ENCODE peak calls at places on chromosomes 4 and X, in seven cellular contexts. A, T, Z, C, G, N and M are unnamed samples.

GRCh38 chr4:106676173-106676921 is 307.8 kb upstream of the GIMD1 start:
- DNase-seq in A (no peak), T (no peak), Z (no peak), C (no peak), G (no peak), N (no peak), M (no peak)

GRCh38 chrX:13780868-13781427 is 35.9 kb downstream of the GPM6B start:
- DNase-seq in A (no peak), T (no peak), Z (no peak), C (no peak), G (no peak), N (no peak), M (no peak)

GRCh38 chrX:49316085-49316484 is 5.8 kb upstream of the GAGE12J start:
- DNase-seq in A (no peak), T (no peak), Z (no peak), C (no peak), G (no peak), N (no peak), M (no peak)

GRCh38 chr4:83320548-83320947 is 14.1 kb downstream of the HPSE start:
- DNase-seq in A (no peak), T (no peak), Z (peak; percentile 55), C (peak; percentile 78), G (peak; percentile 28), N (no peak), M (peak; percentile 90)

GRCh38 chrX:32530802-32531403 is 680.4 kb downstream of the DMD start:
- DNase-seq in A (no peak), T (no peak), Z (no peak), C (no peak), G (no peak), N (peak; percentile 7), M (no peak)

GRCh38 chr4:181479145-181479544 is 764.1 kb upstream of the TENM3 start:
- DNase-seq in A (no peak), T (no peak), Z (no peak), C (no peak), G (no peak), N (no peak), M (no peak)

GRCh38 chr4:118307619-118308018 is 45.2 kb downstream of the PRSS12 start:
- DNase-seq in A (no peak), T (no peak), Z (no peak), C (no peak), G (no peak), N (no peak), M (no peak)

GRCh38 chrX:150038356-150038755 is 100.1 kb upstream of the EOLA2 start:
- DNase-seq in A (no peak), T (no peak), Z (no peak), C (no peak), G (no peak), N (no peak), M (no peak)

GRCh38 chr4:77310931-77311330 is 153.9 kb downstream of the CCNG2 start:
- DNase-seq in A (no peak), T (no peak), Z (no peak), C (no peak), G (no peak), N (no peak), M (no peak)

GRCh38 chr4:95181446-95182306 is 367.1 kb downstream of the UNC5C start:
- DNase-seq in A (no peak), T (no peak), Z (peak; percentile 27), C (no peak), G (no peak), N (no peak), M (no peak)

GRCh38 chr4:65845169-65845568 is 174.9 kb upstream of the EPHA5 start:
- DNase-seq in A (no peak), T (no peak), Z (no peak), C (no peak), G (no peak), N (no peak), M (no peak)

GRCh38 chr4:181301735-181302380 is 941.3 kb upstream of the TENM3 start:
- DNase-seq in A (peak; percentile 41), T (peak; percentile 10), Z (no peak), C (no peak), G (peak; percentile 59), N (peak; percentile 5), M (no peak)

GRCh38 chr4:155376387-155377268 is at the start of gene MAP9:
- DNase-seq in A (no peak), T (peak; percentile 88), Z (peak; percentile 91), C (peak; percentile 93), G (peak; percentile 84), N (peak; percentile 86), M (peak; percentile 97)

GRCh38 chr4:122313001-122313400 is 65.8 kb upstream of the ADAD1 start:
- DNase-seq in A (no peak), T (no peak), Z (no peak), C (no peak), G (no peak), N (no peak), M (no peak)

GRCh38 chr4:84971319-84971932 is 4.9 kb upstream of the WDFY3 start:
- DNase-seq in A (peak; percentile 26), T (no peak), Z (no peak), C (no peak), G (no peak), N (no peak), M (no peak)

GRCh38 chr4:8644461-8644891 is 51.9 kb downstream of the CPZ start:
- DNase-seq in A (no peak), T (no peak), Z (no peak), C (peak; percentile 33), G (peak; percentile 20), N (no peak), M (peak; percentile 65)

GRCh38 chr4:98833384-98833783 is 95.5 kb downstream of the EIF4E start:
- DNase-seq in A (no peak), T (no peak), Z (no peak), C (no peak), G (no peak), N (no peak), M (no peak)

GRCh38 chr4:73019462-73020047 is 50.0 kb downstream of the COX18 start:
- DNase-seq in A (peak; percentile 23), T (peak; percentile 27), Z (no peak), C (no peak), G (no peak), N (peak; percentile 11), M (no peak)

GRCh38 chr4:185227131-185227551 is 17.7 kb downstream of the SNX25 start:
- DNase-seq in A (no peak), T (no peak), Z (no peak), C (no peak), G (no peak), N (no peak), M (no peak)
- TF ChIP-seq POLR2AphosphoS5 in A (no peak), T (no peak), Z (no peak), C (peak; percentile 13), G (no peak), N (no peak), M (no peak)

GRCh38 chr4:7121174-7121573 is 53.3 kb upstream of the GRPEL1 start:
- DNase-seq in A (no peak), T (no peak), Z (peak; percentile 58), C (no peak), G (no peak), N (no peak), M (no peak)

GRCh38 chr4:7121861-7122653 is 54.2 kb upstream of the GRPEL1 start:
- DNase-seq in A (no peak), T (no peak), Z (peak; percentile 70), C (no peak), G (no peak), N (no peak), M (no peak)

GRCh38 chr4:7124643-7125442 is 57.0 kb upstream of the GRPEL1 start:
- DNase-seq in A (no peak), T (no peak), Z (peak; percentile 61), C (peak; percentile 87), G (peak; percentile 66), N (peak; percentile 44), M (no peak)

GRCh38 chr4:7118013-7118832 is 50.4 kb upstream of the GRPEL1 start:
- DNase-seq in A (no peak), T (no peak), Z (no peak), C (no peak), G (no peak), N (no peak), M (no peak)

DNA sequence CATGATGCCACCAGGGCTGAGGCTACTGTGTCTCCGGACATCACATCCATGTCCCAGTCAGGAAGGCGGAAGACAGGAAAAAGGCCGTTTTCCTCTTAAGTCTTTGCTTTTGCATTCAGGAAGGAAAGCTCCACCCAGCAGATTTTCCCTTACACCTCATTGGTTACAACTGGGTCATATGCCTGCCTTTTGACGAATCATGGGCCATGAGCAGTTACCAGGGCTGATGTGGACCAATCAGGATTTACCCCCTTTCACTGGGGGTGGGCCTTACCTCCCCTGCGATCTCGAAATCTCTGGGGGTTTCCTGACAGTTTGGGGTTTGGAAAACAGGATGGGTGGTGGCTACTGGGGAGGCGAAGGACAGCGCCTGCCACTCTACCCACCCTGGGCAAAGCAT is 52.5 kb upstream of the GRPEL1 start:
- DNase-seq in A (peak; percentile 16), T (no peak), Z (no peak), C (no peak), G (no peak), N (no peak), M (no peak)
- H3K27me3 ChIP-seq in A (peaks cover 4% of the 10 kb centered on the region), T (no peaks in the 10 kb centered on the region), Z (no peaks in the 10 kb centered on the region), C (no peaks in the 10 kb centered on the region), G (no peaks in the 10 kb centered on the region), N (no peaks in the 10 kb centered on the region), M (peaks cover 30% of the 10 kb centered on the region)

GRCh38 chrX:109299091-109299490 is 182.8 kb downstream of the GUCY2F start:
- DNase-seq in A (no peak), T (no peak), Z (no peak), C (no peak), G (no peak), N (no peak), M (no peak)

DNA sequence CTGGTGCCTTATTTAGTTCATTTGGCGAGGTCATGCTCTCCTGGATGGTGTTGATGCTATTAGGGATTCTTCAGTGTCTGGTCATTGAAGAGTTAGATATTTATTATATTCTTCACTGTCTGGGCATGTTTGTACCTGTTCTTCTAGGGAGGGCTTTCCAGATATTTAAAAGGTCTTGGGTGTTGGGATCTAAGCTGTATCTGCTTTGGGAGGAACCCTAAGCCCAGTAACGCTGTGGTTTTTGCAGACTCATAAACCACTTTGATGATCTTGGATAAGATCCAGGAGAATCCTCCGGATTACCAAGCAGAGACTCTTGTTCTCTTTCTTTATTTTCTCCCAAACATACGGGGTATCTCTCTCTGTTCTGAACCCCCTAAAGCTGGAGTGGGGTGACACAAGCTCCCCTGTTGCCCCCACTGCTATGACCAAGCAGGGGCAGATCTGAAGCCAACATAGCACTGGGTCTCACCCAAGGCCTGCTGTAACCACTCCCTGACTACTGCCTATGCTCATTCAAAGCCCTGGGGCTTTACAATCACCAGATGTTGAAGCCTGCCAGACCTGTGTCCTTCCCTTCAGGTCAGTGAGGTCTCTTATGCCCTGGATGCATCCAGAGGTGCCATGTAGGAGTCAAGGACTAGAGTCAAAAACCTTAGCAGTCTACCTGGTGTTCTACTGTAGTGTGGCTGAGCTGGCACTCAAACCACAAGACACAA is 187.6 kb downstream of the GUCY2F start:
- DNase-seq in A (no peak), T (no peak), Z (no peak), C (no peak), G (no peak), N (no peak), M (no peak)
- TF ChIP-seq POLR2AphosphoS5 in A (no peak), T (no peak), Z (no peak), C (no peak), G (no peak), N (no peak), M (no peak)

DNA sequence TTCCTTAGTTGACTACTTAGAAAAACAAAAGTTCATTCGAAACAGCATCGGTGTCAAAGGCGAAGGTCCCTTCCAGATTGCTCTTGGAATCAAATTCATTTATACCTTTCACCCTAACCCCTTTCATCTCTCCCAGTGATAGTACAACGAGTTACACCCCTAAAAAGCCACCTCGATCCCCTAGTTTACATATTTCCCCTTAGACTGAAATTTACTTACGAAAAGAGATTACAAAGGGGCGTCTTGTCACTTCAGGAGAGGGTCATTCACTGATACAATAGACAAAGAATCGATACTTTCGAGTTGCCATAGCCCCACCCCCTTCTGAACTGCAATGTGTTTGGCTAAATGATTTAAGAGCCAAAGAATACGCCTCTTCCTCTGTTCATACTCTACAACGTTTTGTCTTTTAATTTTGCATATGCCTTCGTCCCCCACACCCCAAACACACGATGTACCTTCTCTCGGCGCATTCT is 88.3 kb downstream of the HPRT1 start:
- DNase-seq in A (no peak), T (no peak), Z (no peak), C (no peak), G (no peak), N (no peak), M (no peak)
- H3K27me3 ChIP-seq in A (peaks cover 10% of the 10 kb centered on the region), T (no peaks in the 10 kb centered on the region), Z (no peaks in the 10 kb centered on the region), C (peaks cover 14% of the 10 kb centered on the region), G (peaks cover 12% of the 10 kb centered on the region), N (no peaks in the 10 kb centered on the region), M (peaks cover 85% of the 10 kb centered on the region)